ENCODE peak calls at places on chromosomes 3 and 15, in eight cellular contexts. One of them, this sample, is unnamed.

GRCh38 chr3:63294332-63294731 is 16.2 kb downstream of the SYNPR start:
- DNase-seq in cardiac fibroblast: no peak
- DNase-seq in cardiac muscle cell: no peak
- DNase-seq in endothelial cell: no peak
- DNase-seq in prostate gland: no peak
- DNase-seq in GM10248: no peak
- DNase-seq in RWPE1: no peak
- DNase-seq in foreskin fibroblast: no peak
- DNase-seq in this sample: no peak

GRCh38 chr15:49169880-49170597 is at the start of gene GALK2:
- DNase-seq in cardiac fibroblast: peak; percentile 88
- DNase-seq in cardiac muscle cell: peak; percentile 90
- DNase-seq in endothelial cell: peak; percentile 74
- DNase-seq in prostate gland: peak; percentile 91
- DNase-seq in GM10248: peak; percentile 77
- DNase-seq in RWPE1: peak; percentile 88
- DNase-seq in foreskin fibroblast: peak; percentile 89
- DNase-seq in this sample: peak; percentile 92

GRCh38 chr3:106617276-106617675 is 748.5 kb upstream of the CBLB start:
- DNase-seq in cardiac fibroblast: no peak
- DNase-seq in cardiac muscle cell: no peak
- DNase-seq in endothelial cell: no peak
- DNase-seq in prostate gland: no peak
- DNase-seq in GM10248: no peak
- DNase-seq in RWPE1: no peak
- DNase-seq in foreskin fibroblast: peak; percentile 55
- DNase-seq in this sample: no peak

GRCh38 chr3:40875581-40875980 is 323.7 kb upstream of the CTNNB1 start:
- DNase-seq in cardiac fibroblast: no peak
- DNase-seq in cardiac muscle cell: no peak
- DNase-seq in endothelial cell: no peak
- DNase-seq in prostate gland: no peak
- DNase-seq in GM10248: no peak
- DNase-seq in RWPE1: no peak
- DNase-seq in foreskin fibroblast: no peak
- DNase-seq in this sample: no peak

GRCh38 chr3:194137314-194138097 is 1.6 kb downstream of the HES1 start:
- DNase-seq in cardiac fibroblast: peak; percentile 77
- DNase-seq in cardiac muscle cell: peak; percentile 65
- DNase-seq in endothelial cell: peak; percentile 50
- DNase-seq in prostate gland: peak; percentile 62
- DNase-seq in GM10248: peak; percentile 79
- DNase-seq in RWPE1: no peak
- DNase-seq in foreskin fibroblast: peak; percentile 42
- DNase-seq in this sample: peak; percentile 81

GRCh38 chr3:64798316-64798715 is 110.5 kb upstream of the ADAMTS9 start:
- DNase-seq in cardiac fibroblast: no peak
- DNase-seq in cardiac muscle cell: no peak
- DNase-seq in endothelial cell: no peak
- DNase-seq in prostate gland: peak; percentile 58
- DNase-seq in GM10248: no peak
- DNase-seq in RWPE1: no peak
- DNase-seq in foreskin fibroblast: no peak
- DNase-seq in this sample: no peak

GRCh38 chr15:88243895-88244787 is 12.4 kb downstream of the NTRK3 start:
- DNase-seq in cardiac fibroblast: peak; percentile 51
- DNase-seq in cardiac muscle cell: peak; percentile 64
- DNase-seq in endothelial cell: peak; percentile 51
- DNase-seq in prostate gland: no peak
- DNase-seq in GM10248: peak; percentile 45
- DNase-seq in RWPE1: peak; percentile 23
- DNase-seq in foreskin fibroblast: peak; percentile 20
- DNase-seq in this sample: peak; percentile 47

GRCh38 chr3:195226900-195227447 is 44.0 kb downstream of the XXYLT1 start:
- DNase-seq in cardiac fibroblast: peak; percentile 35
- DNase-seq in cardiac muscle cell: peak; percentile 47
- DNase-seq in endothelial cell: no peak
- DNase-seq in prostate gland: no peak
- DNase-seq in GM10248: no peak
- DNase-seq in RWPE1: no peak
- DNase-seq in foreskin fibroblast: peak; percentile 45
- DNase-seq in this sample: peak; percentile 56

GRCh38 chr15:45732544-45733130 is 97.8 kb downstream of the SQOR start:
- DNase-seq in cardiac fibroblast: peak; percentile 4
- DNase-seq in cardiac muscle cell: no peak
- DNase-seq in endothelial cell: no peak
- DNase-seq in prostate gland: peak; percentile 65
- DNase-seq in GM10248: no peak
- DNase-seq in RWPE1: no peak
- DNase-seq in foreskin fibroblast: no peak
- DNase-seq in this sample: no peak

GRCh38 chr3:5151586-5151985 is 29.5 kb downstream of the ARL8B start:
- DNase-seq in cardiac fibroblast: no peak
- DNase-seq in cardiac muscle cell: no peak
- DNase-seq in endothelial cell: no peak
- DNase-seq in prostate gland: no peak
- DNase-seq in GM10248: no peak
- DNase-seq in RWPE1: no peak
- DNase-seq in foreskin fibroblast: no peak
- DNase-seq in this sample: no peak
- TF ChIP-seq CTCF in cardiac fibroblast: no peak
- TF ChIP-seq CTCF in cardiac muscle cell: no peak
- TF ChIP-seq CTCF in endothelial cell: no peak
- TF ChIP-seq CTCF in prostate gland: no peak
- TF ChIP-seq CTCF in GM10248: no peak
- TF ChIP-seq CTCF in RWPE1: no peak
- TF ChIP-seq CTCF in foreskin fibroblast: no peak
- TF ChIP-seq CTCF in this sample: no peak

GRCh38 chr3:115836944-115837343 is 213.6 kb downstream of the GAP43 start:
- DNase-seq in cardiac fibroblast: peak; percentile 45
- DNase-seq in cardiac muscle cell: peak; percentile 47
- DNase-seq in endothelial cell: no peak
- DNase-seq in prostate gland: no peak
- DNase-seq in GM10248: peak; percentile 23
- DNase-seq in RWPE1: peak; percentile 36
- DNase-seq in foreskin fibroblast: peak; percentile 52
- DNase-seq in this sample: peak; percentile 62
- TF ChIP-seq CTCF in cardiac fibroblast: peak; percentile 74
- TF ChIP-seq CTCF in cardiac muscle cell: peak; percentile 77
- TF ChIP-seq CTCF in endothelial cell: peak; percentile 90
- TF ChIP-seq CTCF in prostate gland: no peak
- TF ChIP-seq CTCF in GM10248: peak; percentile 41
- TF ChIP-seq CTCF in RWPE1: peak; percentile 61
- TF ChIP-seq CTCF in foreskin fibroblast: peak; percentile 51
- TF ChIP-seq CTCF in this sample: peak; percentile 67

DNA sequence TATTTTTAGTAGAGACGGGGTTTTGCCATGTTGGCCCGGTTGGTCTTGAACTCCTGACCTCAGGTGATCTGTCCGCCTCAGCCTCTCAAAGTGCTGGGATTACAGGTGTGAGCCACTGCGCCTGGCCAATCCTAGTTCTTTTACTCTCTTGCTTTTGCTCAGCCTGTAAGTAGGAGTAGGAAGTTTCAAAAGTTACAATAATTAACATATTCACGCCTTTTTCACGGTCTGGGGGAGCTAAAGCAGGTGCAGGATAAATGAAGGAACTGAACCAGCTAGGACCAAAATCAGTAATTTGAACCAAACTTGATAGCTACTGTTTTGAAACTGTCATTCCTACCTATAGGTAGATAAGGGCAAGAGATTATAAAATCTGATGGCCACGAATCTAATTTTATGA is 98.5 kb downstream of the CACNA1D start:
- DNase-seq in cardiac fibroblast: no peak
- DNase-seq in cardiac muscle cell: no peak
- DNase-seq in endothelial cell: no peak
- DNase-seq in prostate gland: no peak
- DNase-seq in GM10248: no peak
- DNase-seq in RWPE1: no peak
- DNase-seq in foreskin fibroblast: no peak
- DNase-seq in this sample: no peak
- TF ChIP-seq CTCF in cardiac fibroblast: no peak
- TF ChIP-seq CTCF in cardiac muscle cell: no peak
- TF ChIP-seq CTCF in endothelial cell: no peak
- TF ChIP-seq CTCF in prostate gland: no peak
- TF ChIP-seq CTCF in GM10248: no peak
- TF ChIP-seq CTCF in RWPE1: no peak
- TF ChIP-seq CTCF in foreskin fibroblast: no peak
- TF ChIP-seq CTCF in this sample: no peak

GRCh38 chr3:104396974-104397669 is 969.6 kb upstream of the ALCAM start:
- DNase-seq in cardiac fibroblast: peak; percentile 4
- DNase-seq in cardiac muscle cell: peak; percentile 1
- DNase-seq in endothelial cell: no peak
- DNase-seq in prostate gland: no peak
- DNase-seq in GM10248: no peak
- DNase-seq in RWPE1: no peak
- DNase-seq in foreskin fibroblast: peak; percentile 0
- DNase-seq in this sample: peak; percentile 52

GRCh38 chr3:104388624-104389023 is 978.1 kb upstream of the ALCAM start:
- DNase-seq in cardiac fibroblast: peak; percentile 41
- DNase-seq in cardiac muscle cell: peak; percentile 49
- DNase-seq in endothelial cell: no peak
- DNase-seq in prostate gland: no peak
- DNase-seq in GM10248: no peak
- DNase-seq in RWPE1: peak; percentile 2
- DNase-seq in foreskin fibroblast: no peak
- DNase-seq in this sample: peak; percentile 86

GRCh38 chr3:104397713-104398112 is 969.0 kb upstream of the ALCAM start:
- DNase-seq in cardiac fibroblast: no peak
- DNase-seq in cardiac muscle cell: no peak
- DNase-seq in endothelial cell: no peak
- DNase-seq in prostate gland: no peak
- DNase-seq in GM10248: no peak
- DNase-seq in RWPE1: no peak
- DNase-seq in foreskin fibroblast: no peak
- DNase-seq in this sample: no peak

GRCh38 chr3:104392327-104392726 is 974.4 kb upstream of the ALCAM start:
- DNase-seq in cardiac fibroblast: no peak
- DNase-seq in cardiac muscle cell: no peak
- DNase-seq in endothelial cell: no peak
- DNase-seq in prostate gland: no peak
- DNase-seq in GM10248: no peak
- DNase-seq in RWPE1: no peak
- DNase-seq in foreskin fibroblast: no peak
- DNase-seq in this sample: peak; percentile 10
- TF ChIP-seq CTCF in cardiac fibroblast: no peak
- TF ChIP-seq CTCF in cardiac muscle cell: no peak
- TF ChIP-seq CTCF in endothelial cell: no peak
- TF ChIP-seq CTCF in prostate gland: no peak
- TF ChIP-seq CTCF in GM10248: no peak
- TF ChIP-seq CTCF in RWPE1: no peak
- TF ChIP-seq CTCF in foreskin fibroblast: no peak
- TF ChIP-seq CTCF in this sample: peak; percentile 13

DNA sequence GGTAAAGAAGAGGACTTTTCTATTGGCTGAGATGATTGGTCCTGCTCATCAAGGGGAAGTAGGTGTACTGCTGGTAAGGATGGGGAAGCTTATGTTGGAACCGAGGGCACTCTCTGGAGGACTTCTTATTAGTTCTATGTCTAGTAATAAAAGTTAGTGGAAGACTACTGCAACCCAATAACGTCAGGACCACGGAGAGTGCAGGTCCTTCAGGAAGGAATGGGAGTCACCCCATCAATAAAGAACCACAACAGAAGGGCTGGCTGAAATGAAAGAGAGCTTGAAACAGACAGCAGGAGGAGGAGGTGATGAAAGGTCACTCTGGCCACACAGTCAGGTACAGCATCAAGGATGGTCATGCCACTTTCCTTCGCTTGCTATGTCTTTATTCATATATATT is 68.8 kb upstream of the PRR23E start:
- DNase-seq in cardiac fibroblast: peak; percentile 5
- DNase-seq in cardiac muscle cell: peak; percentile 19
- DNase-seq in endothelial cell: no peak
- DNase-seq in prostate gland: no peak
- DNase-seq in GM10248: no peak
- DNase-seq in RWPE1: peak; percentile 25
- DNase-seq in foreskin fibroblast: peak; percentile 37
- DNase-seq in this sample: peak; percentile 23
- TF ChIP-seq CTCF in cardiac fibroblast: no peak
- TF ChIP-seq CTCF in cardiac muscle cell: no peak
- TF ChIP-seq CTCF in endothelial cell: no peak
- TF ChIP-seq CTCF in prostate gland: no peak
- TF ChIP-seq CTCF in GM10248: no peak
- TF ChIP-seq CTCF in RWPE1: no peak
- TF ChIP-seq CTCF in foreskin fibroblast: no peak
- TF ChIP-seq CTCF in this sample: peak; percentile 22